ENCODE peak calls at places on chromosomes 12 and 14, in eight cellular contexts. One of them, this sample, is unnamed.

GRCh38 chr12:6044082-6044481 is 80.4 kb downstream of the VWF start:
- DNase-seq in KG1: no peak
- DNase-seq in HCEC 1CT: no peak
- DNase-seq in ureter: no peak
- DNase-seq in AML-193: no peak
- DNase-seq in EH: peak
- DNase-seq in non-pigmented ciliary epithelial cell: no peak
- DNase-seq in T-helper 17 cell: no peak
- DNase-seq in this sample: peak

GRCh38 chr12:52245259-52245961 is 12.4 kb downstream of the KRT7 start:
- DNase-seq in T-helper 17 cell: no peak
- DNase-seq in AML-193: no peak
- DNase-seq in ureter: no peak
- DNase-seq in EH: no peak
- DNase-seq in KG1: no peak
- DNase-seq in non-pigmented ciliary epithelial cell: no peak
- DNase-seq in HCEC 1CT: no peak
- DNase-seq in this sample: no peak

GRCh38 chr12:16112626-16113560 is 164.6 kb downstream of the SLC15A5 start:
- DNase-seq in AML-193: no peak
- DNase-seq in KG1: no peak
- DNase-seq in ureter: no peak
- DNase-seq in EH: peak
- DNase-seq in T-helper 17 cell: no peak
- DNase-seq in HCEC 1CT: no peak
- DNase-seq in non-pigmented ciliary epithelial cell: no peak
- DNase-seq in this sample: no peak

GRCh38 chr12:101671157-101671791 is 26.2 kb upstream of the CHPT1 start:
- DNase-seq in non-pigmented ciliary epithelial cell: no peak
- DNase-seq in T-helper 17 cell: no peak
- DNase-seq in ureter: peak
- DNase-seq in HCEC 1CT: no peak
- DNase-seq in EH: no peak
- DNase-seq in AML-193: peak
- DNase-seq in KG1: peak
- DNase-seq in this sample: no peak

GRCh38 chr12:4272976-4273650 is 449 bp upstream of the CCND2 start:
- DNase-seq in EH: no peak
- DNase-seq in HCEC 1CT: no peak
- DNase-seq in ureter: no peak
- DNase-seq in KG1: peak
- DNase-seq in AML-193: peak
- DNase-seq in T-helper 17 cell: no peak
- DNase-seq in non-pigmented ciliary epithelial cell: no peak
- DNase-seq in this sample: no peak

GRCh38 chr14:53714495-53715389 is 241.9 kb downstream of the BMP4 start:
- DNase-seq in ureter: no peak
- DNase-seq in HCEC 1CT: no peak
- DNase-seq in AML-193: no peak
- DNase-seq in T-helper 17 cell: no peak
- DNase-seq in EH: no peak
- DNase-seq in KG1: no peak
- DNase-seq in non-pigmented ciliary epithelial cell: no peak
- DNase-seq in this sample: no peak

GRCh38 chr14:62792578-62792977 is 252.7 kb downstream of the KCNH5 start:
- DNase-seq in KG1: no peak
- DNase-seq in ureter: no peak
- DNase-seq in T-helper 17 cell: no peak
- DNase-seq in non-pigmented ciliary epithelial cell: no peak
- DNase-seq in HCEC 1CT: no peak
- DNase-seq in AML-193: no peak
- DNase-seq in EH: no peak
- DNase-seq in this sample: no peak

GRCh38 chr14:90698379-90698869 is 117.8 kb downstream of the TTC7B start:
- DNase-seq in AML-193: no peak
- DNase-seq in KG1: no peak
- DNase-seq in HCEC 1CT: peak
- DNase-seq in EH: peak
- DNase-seq in non-pigmented ciliary epithelial cell: no peak
- DNase-seq in ureter: peak
- DNase-seq in T-helper 17 cell: no peak
- DNase-seq in this sample: peak

GRCh38 chr12:67819902-67820301 is 169.3 kb upstream of the IFNG-AS1 start:
- DNase-seq in T-helper 17 cell: no peak
- DNase-seq in HCEC 1CT: no peak
- DNase-seq in KG1: no peak
- DNase-seq in EH: no peak
- DNase-seq in ureter: no peak
- DNase-seq in AML-193: no peak
- DNase-seq in non-pigmented ciliary epithelial cell: no peak
- DNase-seq in this sample: no peak

GRCh38 chr12:42473130-42473529 is 116.4 kb downstream of the PRICKLE1 start:
- DNase-seq in KG1: no peak
- DNase-seq in EH: peak
- DNase-seq in AML-193: no peak
- DNase-seq in HCEC 1CT: peak
- DNase-seq in non-pigmented ciliary epithelial cell: no peak
- DNase-seq in T-helper 17 cell: no peak
- DNase-seq in ureter: no peak
- DNase-seq in this sample: peak

GRCh38 chr12:92538970-92539749 is 163.6 kb upstream of the PLEKHG7 start:
- DNase-seq in EH: peak
- DNase-seq in non-pigmented ciliary epithelial cell: peak
- DNase-seq in AML-193: peak
- DNase-seq in KG1: peak
- DNase-seq in T-helper 17 cell: no peak
- DNase-seq in HCEC 1CT: peak
- DNase-seq in ureter: no peak
- DNase-seq in this sample: peak

This sample was measured in GM23248.